ENCODE peak calls at places on chromosomes 4 and X, in ten cellular contexts. One of them, this sample, is unnamed.

GRCh38 chr4:151957163-151957562 is 196.4 kb upstream of the GATB start:
- DNase-seq in activated T-helper 2 cell treated with anti-CD3 and anti-CD28 coated beads, Interferon-gamma antibody, Interleukin-2, Interleukin-4, amounts not matched to agents 10 μg/mL and 5 μg/mL and 100 μg/mL, durations not matched to agents 14 hours and 24 hours and 36 hours: no peak
- DNase-seq in hippocampal formation: no peak
- DNase-seq in adrenal gland: no peak
- DNase-seq in fibroblast of the conjunctiva: no peak
- DNase-seq in stimulated activated CD8-positive, alpha-beta memory T cell treated with anti-CD3 and anti-CD28 coated beads, Interleukin-12 subunit alpha, Interleukin-12 subunit beta, amount 100 ng/mL, for 4 hours: no peak
- DNase-seq in foreskin melanocyte: peak; percentile 2
- DNase-seq in RWPE1: no peak
- DNase-seq in H1: peak; percentile 55
- DNase-seq in Jurkat, Clone E6-1: no peak
- DNase-seq in this sample: no peak

GRCh38 chrX:21374994-21375794 is 976 bp downstream of the CNKSR2 start:
- DNase-seq in fibroblast of the conjunctiva: no peak
- DNase-seq in adrenal gland: no peak
- DNase-seq in stimulated activated CD8-positive, alpha-beta memory T cell treated with anti-CD3 and anti-CD28 coated beads, Interleukin-12 subunit alpha, Interleukin-12 subunit beta, amount 100 ng/mL, for 4 hours: no peak
- DNase-seq in hippocampal formation: no peak
- DNase-seq in Jurkat, Clone E6-1: no peak
- DNase-seq in H1: peak; percentile 49
- DNase-seq in activated T-helper 2 cell treated with anti-CD3 and anti-CD28 coated beads, Interferon-gamma antibody, Interleukin-2, Interleukin-4, amounts not matched to agents 10 μg/mL and 5 μg/mL and 100 μg/mL, durations not matched to agents 14 hours and 24 hours and 36 hours: peak; percentile 8
- DNase-seq in RWPE1: no peak
- DNase-seq in foreskin melanocyte: no peak
- DNase-seq in this sample: no peak

GRCh38 chr4:102552781-102553180 is 51.6 kb downstream of the NFKB1 start:
- DNase-seq in RWPE1: no peak
- DNase-seq in adrenal gland: no peak
- DNase-seq in foreskin melanocyte: no peak
- DNase-seq in stimulated activated CD8-positive, alpha-beta memory T cell treated with anti-CD3 and anti-CD28 coated beads, Interleukin-12 subunit alpha, Interleukin-12 subunit beta, amount 100 ng/mL, for 4 hours: no peak
- DNase-seq in fibroblast of the conjunctiva: no peak
- DNase-seq in Jurkat, Clone E6-1: no peak
- DNase-seq in hippocampal formation: no peak
- DNase-seq in H1: no peak
- DNase-seq in activated T-helper 2 cell treated with anti-CD3 and anti-CD28 coated beads, Interferon-gamma antibody, Interleukin-2, Interleukin-4, amounts not matched to agents 10 μg/mL and 5 μg/mL and 100 μg/mL, durations not matched to agents 14 hours and 24 hours and 36 hours: no peak
- DNase-seq in this sample: no peak

GRCh38 chrX:133544105-133544504 is 128.8 kb upstream of the GPC4 start:
- DNase-seq in foreskin melanocyte: no peak
- DNase-seq in fibroblast of the conjunctiva: peak; percentile 42
- DNase-seq in RWPE1: peak; percentile 13
- DNase-seq in H1: no peak
- DNase-seq in Jurkat, Clone E6-1: no peak
- DNase-seq in activated T-helper 2 cell treated with anti-CD3 and anti-CD28 coated beads, Interferon-gamma antibody, Interleukin-2, Interleukin-4, amounts not matched to agents 10 μg/mL and 5 μg/mL and 100 μg/mL, durations not matched to agents 14 hours and 24 hours and 36 hours: no peak
- DNase-seq in hippocampal formation: no peak
- DNase-seq in adrenal gland: no peak
- DNase-seq in stimulated activated CD8-positive, alpha-beta memory T cell treated with anti-CD3 and anti-CD28 coated beads, Interleukin-12 subunit alpha, Interleukin-12 subunit beta, amount 100 ng/mL, for 4 hours: no peak
- DNase-seq in this sample: no peak

GRCh38 chr4:64399313-64400109 is 9.7 kb downstream of the TECRL start:
- DNase-seq in H1: no peak
- DNase-seq in RWPE1: no peak
- DNase-seq in adrenal gland: no peak
- DNase-seq in activated T-helper 2 cell treated with anti-CD3 and anti-CD28 coated beads, Interferon-gamma antibody, Interleukin-2, Interleukin-4, amounts not matched to agents 10 μg/mL and 5 μg/mL and 100 μg/mL, durations not matched to agents 14 hours and 24 hours and 36 hours: no peak
- DNase-seq in fibroblast of the conjunctiva: no peak
- DNase-seq in hippocampal formation: no peak
- DNase-seq in Jurkat, Clone E6-1: no peak
- DNase-seq in foreskin melanocyte: no peak
- DNase-seq in stimulated activated CD8-positive, alpha-beta memory T cell treated with anti-CD3 and anti-CD28 coated beads, Interleukin-12 subunit alpha, Interleukin-12 subunit beta, amount 100 ng/mL, for 4 hours: no peak
- DNase-seq in this sample: no peak

GRCh38 chr4:147060171-147060931 is 114.7 kb upstream of the TTC29 start:
- DNase-seq in RWPE1: no peak
- DNase-seq in foreskin melanocyte: peak; percentile 33
- DNase-seq in stimulated activated CD8-positive, alpha-beta memory T cell treated with anti-CD3 and anti-CD28 coated beads, Interleukin-12 subunit alpha, Interleukin-12 subunit beta, amount 100 ng/mL, for 4 hours: no peak
- DNase-seq in H1: no peak
- DNase-seq in hippocampal formation: peak; percentile 48
- DNase-seq in adrenal gland: no peak
- DNase-seq in activated T-helper 2 cell treated with anti-CD3 and anti-CD28 coated beads, Interferon-gamma antibody, Interleukin-2, Interleukin-4, amounts not matched to agents 10 μg/mL and 5 μg/mL and 100 μg/mL, durations not matched to agents 14 hours and 24 hours and 36 hours: no peak
- DNase-seq in fibroblast of the conjunctiva: peak; percentile 73
- DNase-seq in Jurkat, Clone E6-1: peak; percentile 31
- DNase-seq in this sample: no peak

GRCh38 chrX:65536291-65536690 is 1.7 kb upstream of the LAS1L start:
- DNase-seq in activated T-helper 2 cell treated with anti-CD3 and anti-CD28 coated beads, Interferon-gamma antibody, Interleukin-2, Interleukin-4, amounts not matched to agents 10 μg/mL and 5 μg/mL and 100 μg/mL, durations not matched to agents 14 hours and 24 hours and 36 hours: no peak
- DNase-seq in H1: no peak
- DNase-seq in adrenal gland: no peak
- DNase-seq in Jurkat, Clone E6-1: no peak
- DNase-seq in hippocampal formation: no peak
- DNase-seq in fibroblast of the conjunctiva: no peak
- DNase-seq in stimulated activated CD8-positive, alpha-beta memory T cell treated with anti-CD3 and anti-CD28 coated beads, Interleukin-12 subunit alpha, Interleukin-12 subunit beta, amount 100 ng/mL, for 4 hours: no peak
- DNase-seq in foreskin melanocyte: no peak
- DNase-seq in RWPE1: no peak
- DNase-seq in this sample: no peak

GRCh38 chr4:145939241-145939640 is 618 bp upstream of the ZNF827 start:
- DNase-seq in fibroblast of the conjunctiva: no peak
- DNase-seq in RWPE1: no peak
- DNase-seq in foreskin melanocyte: no peak
- DNase-seq in Jurkat, Clone E6-1: no peak
- DNase-seq in hippocampal formation: no peak
- DNase-seq in activated T-helper 2 cell treated with anti-CD3 and anti-CD28 coated beads, Interferon-gamma antibody, Interleukin-2, Interleukin-4, amounts not matched to agents 10 μg/mL and 5 μg/mL and 100 μg/mL, durations not matched to agents 14 hours and 24 hours and 36 hours: no peak
- DNase-seq in adrenal gland: no peak
- DNase-seq in H1: no peak
- DNase-seq in stimulated activated CD8-positive, alpha-beta memory T cell treated with anti-CD3 and anti-CD28 coated beads, Interleukin-12 subunit alpha, Interleukin-12 subunit beta, amount 100 ng/mL, for 4 hours: no peak
- DNase-seq in this sample: no peak

GRCh38 chr4:185587444-185588161 is 52.3 kb upstream of the PDLIM3 start:
- DNase-seq in hippocampal formation: no peak
- DNase-seq in RWPE1: no peak
- DNase-seq in foreskin melanocyte: peak; percentile 90
- DNase-seq in activated T-helper 2 cell treated with anti-CD3 and anti-CD28 coated beads, Interferon-gamma antibody, Interleukin-2, Interleukin-4, amounts not matched to agents 10 μg/mL and 5 μg/mL and 100 μg/mL, durations not matched to agents 14 hours and 24 hours and 36 hours: peak; percentile 32
- DNase-seq in adrenal gland: peak; percentile 88
- DNase-seq in Jurkat, Clone E6-1: no peak
- DNase-seq in stimulated activated CD8-positive, alpha-beta memory T cell treated with anti-CD3 and anti-CD28 coated beads, Interleukin-12 subunit alpha, Interleukin-12 subunit beta, amount 100 ng/mL, for 4 hours: peak; percentile 10
- DNase-seq in H1: peak; percentile 77
- DNase-seq in fibroblast of the conjunctiva: no peak
- DNase-seq in this sample: no peak

GRCh38 chr4:28436191-28437080 is 1575.8 kb downstream of the STIM2 start:
- DNase-seq in activated T-helper 2 cell treated with anti-CD3 and anti-CD28 coated beads, Interferon-gamma antibody, Interleukin-2, Interleukin-4, amounts not matched to agents 10 μg/mL and 5 μg/mL and 100 μg/mL, durations not matched to agents 14 hours and 24 hours and 36 hours: no peak
- DNase-seq in foreskin melanocyte: no peak
- DNase-seq in RWPE1: peak; percentile 52
- DNase-seq in fibroblast of the conjunctiva: no peak
- DNase-seq in hippocampal formation: no peak
- DNase-seq in adrenal gland: no peak
- DNase-seq in H1: no peak
- DNase-seq in stimulated activated CD8-positive, alpha-beta memory T cell treated with anti-CD3 and anti-CD28 coated beads, Interleukin-12 subunit alpha, Interleukin-12 subunit beta, amount 100 ng/mL, for 4 hours: no peak
- DNase-seq in Jurkat, Clone E6-1: no peak
- DNase-seq in this sample: no peak

GRCh38 chr4:26803462-26803861 is 57.2 kb upstream of the STIM2 start:
- DNase-seq in fibroblast of the conjunctiva: no peak
- DNase-seq in activated T-helper 2 cell treated with anti-CD3 and anti-CD28 coated beads, Interferon-gamma antibody, Interleukin-2, Interleukin-4, amounts not matched to agents 10 μg/mL and 5 μg/mL and 100 μg/mL, durations not matched to agents 14 hours and 24 hours and 36 hours: no peak
- DNase-seq in H1: no peak
- DNase-seq in RWPE1: no peak
- DNase-seq in Jurkat, Clone E6-1: peak; percentile 71
- DNase-seq in hippocampal formation: peak; percentile 37
- DNase-seq in foreskin melanocyte: peak; percentile 24
- DNase-seq in adrenal gland: no peak
- DNase-seq in stimulated activated CD8-positive, alpha-beta memory T cell treated with anti-CD3 and anti-CD28 coated beads, Interleukin-12 subunit alpha, Interleukin-12 subunit beta, amount 100 ng/mL, for 4 hours: no peak
- DNase-seq in this sample: no peak

GRCh38 chr4:108980455-108981239 is 217.8 kb upstream of the ETNPPL start:
- DNase-seq in activated T-helper 2 cell treated with anti-CD3 and anti-CD28 coated beads, Interferon-gamma antibody, Interleukin-2, Interleukin-4, amounts not matched to agents 10 μg/mL and 5 μg/mL and 100 μg/mL, durations not matched to agents 14 hours and 24 hours and 36 hours: no peak
- DNase-seq in foreskin melanocyte: no peak
- DNase-seq in stimulated activated CD8-positive, alpha-beta memory T cell treated with anti-CD3 and anti-CD28 coated beads, Interleukin-12 subunit alpha, Interleukin-12 subunit beta, amount 100 ng/mL, for 4 hours: no peak
- DNase-seq in adrenal gland: no peak
- DNase-seq in fibroblast of the conjunctiva: no peak
- DNase-seq in RWPE1: no peak
- DNase-seq in hippocampal formation: no peak
- DNase-seq in Jurkat, Clone E6-1: no peak
- DNase-seq in H1: no peak
- DNase-seq in this sample: no peak

GRCh38 chrX:145631461-145631951 is 186.1 kb upstream of the SLITRK2 start:
- DNase-seq in hippocampal formation: no peak
- DNase-seq in stimulated activated CD8-positive, alpha-beta memory T cell treated with anti-CD3 and anti-CD28 coated beads, Interleukin-12 subunit alpha, Interleukin-12 subunit beta, amount 100 ng/mL, for 4 hours: no peak
- DNase-seq in H1: no peak
- DNase-seq in activated T-helper 2 cell treated with anti-CD3 and anti-CD28 coated beads, Interferon-gamma antibody, Interleukin-2, Interleukin-4, amounts not matched to agents 10 μg/mL and 5 μg/mL and 100 μg/mL, durations not matched to agents 14 hours and 24 hours and 36 hours: no peak
- DNase-seq in adrenal gland: no peak
- DNase-seq in foreskin melanocyte: no peak
- DNase-seq in fibroblast of the conjunctiva: no peak
- DNase-seq in RWPE1: no peak
- DNase-seq in Jurkat, Clone E6-1: no peak
- DNase-seq in this sample: no peak

GRCh38 chr4:48268956-48269860 is at the start of gene TEC:
- DNase-seq in H1: peak; percentile 83
- DNase-seq in foreskin melanocyte: peak; percentile 39
- DNase-seq in fibroblast of the conjunctiva: no peak
- DNase-seq in Jurkat, Clone E6-1: no peak
- DNase-seq in hippocampal formation: no peak
- DNase-seq in stimulated activated CD8-positive, alpha-beta memory T cell treated with anti-CD3 and anti-CD28 coated beads, Interleukin-12 subunit alpha, Interleukin-12 subunit beta, amount 100 ng/mL, for 4 hours: peak; percentile 6
- DNase-seq in adrenal gland: peak; percentile 82
- DNase-seq in activated T-helper 2 cell treated with anti-CD3 and anti-CD28 coated beads, Interferon-gamma antibody, Interleukin-2, Interleukin-4, amounts not matched to agents 10 μg/mL and 5 μg/mL and 100 μg/mL, durations not matched to agents 14 hours and 24 hours and 36 hours: no peak
- DNase-seq in RWPE1: peak; percentile 52
- DNase-seq in this sample: peak; percentile 91

GRCh38 chrX:65688403-65688881 is 21.0 kb downstream of the MSN start:
- DNase-seq in adrenal gland: no peak
- DNase-seq in Jurkat, Clone E6-1: no peak
- DNase-seq in fibroblast of the conjunctiva: no peak
- DNase-seq in hippocampal formation: no peak
- DNase-seq in stimulated activated CD8-positive, alpha-beta memory T cell treated with anti-CD3 and anti-CD28 coated beads, Interleukin-12 subunit alpha, Interleukin-12 subunit beta, amount 100 ng/mL, for 4 hours: no peak
- DNase-seq in RWPE1: peak; percentile 32
- DNase-seq in activated T-helper 2 cell treated with anti-CD3 and anti-CD28 coated beads, Interferon-gamma antibody, Interleukin-2, Interleukin-4, amounts not matched to agents 10 μg/mL and 5 μg/mL and 100 μg/mL, durations not matched to agents 14 hours and 24 hours and 36 hours: no peak
- DNase-seq in foreskin melanocyte: no peak
- DNase-seq in H1: no peak
- DNase-seq in this sample: no peak

GRCh38 chr4:150694438-150694837 is 112.5 kb downstream of the MAB21L2 start:
- DNase-seq in RWPE1: no peak
- DNase-seq in Jurkat, Clone E6-1: no peak
- DNase-seq in foreskin melanocyte: no peak
- DNase-seq in H1: no peak
- DNase-seq in adrenal gland: no peak
- DNase-seq in fibroblast of the conjunctiva: no peak
- DNase-seq in activated T-helper 2 cell treated with anti-CD3 and anti-CD28 coated beads, Interferon-gamma antibody, Interleukin-2, Interleukin-4, amounts not matched to agents 10 μg/mL and 5 μg/mL and 100 μg/mL, durations not matched to agents 14 hours and 24 hours and 36 hours: no peak
- DNase-seq in hippocampal formation: no peak
- DNase-seq in stimulated activated CD8-positive, alpha-beta memory T cell treated with anti-CD3 and anti-CD28 coated beads, Interleukin-12 subunit alpha, Interleukin-12 subunit beta, amount 100 ng/mL, for 4 hours: no peak
- DNase-seq in this sample: no peak

GRCh38 chrX:69128573-69128972 is 36.7 kb downstream of the PJA1 start:
- DNase-seq in activated T-helper 2 cell treated with anti-CD3 and anti-CD28 coated beads, Interferon-gamma antibody, Interleukin-2, Interleukin-4, amounts not matched to agents 10 μg/mL and 5 μg/mL and 100 μg/mL, durations not matched to agents 14 hours and 24 hours and 36 hours: no peak
- DNase-seq in fibroblast of the conjunctiva: no peak
- DNase-seq in H1: peak; percentile 53
- DNase-seq in adrenal gland: peak; percentile 51
- DNase-seq in RWPE1: no peak
- DNase-seq in stimulated activated CD8-positive, alpha-beta memory T cell treated with anti-CD3 and anti-CD28 coated beads, Interleukin-12 subunit alpha, Interleukin-12 subunit beta, amount 100 ng/mL, for 4 hours: no peak
- DNase-seq in Jurkat, Clone E6-1: no peak
- DNase-seq in hippocampal formation: no peak
- DNase-seq in foreskin melanocyte: no peak
- DNase-seq in this sample: no peak

GRCh38 chr4:76485450-76485849 is 50.4 kb downstream of the SHROOM3 start:
- DNase-seq in Jurkat, Clone E6-1: no peak
- DNase-seq in RWPE1: peak; percentile 38
- DNase-seq in hippocampal formation: no peak
- DNase-seq in foreskin melanocyte: peak; percentile 43
- DNase-seq in fibroblast of the conjunctiva: no peak
- DNase-seq in adrenal gland: no peak
- DNase-seq in stimulated activated CD8-positive, alpha-beta memory T cell treated with anti-CD3 and anti-CD28 coated beads, Interleukin-12 subunit alpha, Interleukin-12 subunit beta, amount 100 ng/mL, for 4 hours: no peak
- DNase-seq in H1: no peak
- DNase-seq in activated T-helper 2 cell treated with anti-CD3 and anti-CD28 coated beads, Interferon-gamma antibody, Interleukin-2, Interleukin-4, amounts not matched to agents 10 μg/mL and 5 μg/mL and 100 μg/mL, durations not matched to agents 14 hours and 24 hours and 36 hours: no peak
- DNase-seq in this sample: no peak

GRCh38 chr4:69493515-69493914 is 2.2 kb downstream of the UGT2B4 start:
- DNase-seq in hippocampal formation: no peak
- DNase-seq in activated T-helper 2 cell treated with anti-CD3 and anti-CD28 coated beads, Interferon-gamma antibody, Interleukin-2, Interleukin-4, amounts not matched to agents 10 μg/mL and 5 μg/mL and 100 μg/mL, durations not matched to agents 14 hours and 24 hours and 36 hours: no peak
- DNase-seq in Jurkat, Clone E6-1: no peak
- DNase-seq in H1: no peak
- DNase-seq in fibroblast of the conjunctiva: no peak
- DNase-seq in adrenal gland: no peak
- DNase-seq in stimulated activated CD8-positive, alpha-beta memory T cell treated with anti-CD3 and anti-CD28 coated beads, Interleukin-12 subunit alpha, Interleukin-12 subunit beta, amount 100 ng/mL, for 4 hours: no peak
- DNase-seq in RWPE1: no peak
- DNase-seq in foreskin melanocyte: no peak
- DNase-seq in this sample: no peak

GRCh38 chrX:39336709-39337294 is 535.5 kb downstream of the MID1IP1 start:
- DNase-seq in RWPE1: no peak
- DNase-seq in fibroblast of the conjunctiva: no peak
- DNase-seq in stimulated activated CD8-positive, alpha-beta memory T cell treated with anti-CD3 and anti-CD28 coated beads, Interleukin-12 subunit alpha, Interleukin-12 subunit beta, amount 100 ng/mL, for 4 hours: no peak
- DNase-seq in adrenal gland: peak; percentile 49
- DNase-seq in activated T-helper 2 cell treated with anti-CD3 and anti-CD28 coated beads, Interferon-gamma antibody, Interleukin-2, Interleukin-4, amounts not matched to agents 10 μg/mL and 5 μg/mL and 100 μg/mL, durations not matched to agents 14 hours and 24 hours and 36 hours: peak; percentile 17
- DNase-seq in foreskin melanocyte: peak; percentile 14
- DNase-seq in hippocampal formation: no peak
- DNase-seq in H1: no peak
- DNase-seq in Jurkat, Clone E6-1: no peak
- DNase-seq in this sample: no peak

GRCh38 chrX:13167444-13168207 is 123.2 kb upstream of the FAM9C start:
- DNase-seq in H1: no peak
- DNase-seq in adrenal gland: peak; percentile 48
- DNase-seq in RWPE1: no peak
- DNase-seq in activated T-helper 2 cell treated with anti-CD3 and anti-CD28 coated beads, Interferon-gamma antibody, Interleukin-2, Interleukin-4, amounts not matched to agents 10 μg/mL and 5 μg/mL and 100 μg/mL, durations not matched to agents 14 hours and 24 hours and 36 hours: no peak
- DNase-seq in foreskin melanocyte: peak; percentile 8
- DNase-seq in stimulated activated CD8-positive, alpha-beta memory T cell treated with anti-CD3 and anti-CD28 coated beads, Interleukin-12 subunit alpha, Interleukin-12 subunit beta, amount 100 ng/mL, for 4 hours: no peak
- DNase-seq in hippocampal formation: no peak
- DNase-seq in Jurkat, Clone E6-1: no peak
- DNase-seq in fibroblast of the conjunctiva: no peak
- DNase-seq in this sample: no peak

GRCh38 chr4:119172223-119172622 is 36.6 kb downstream of the MYOZ2 start:
- DNase-seq in adrenal gland: no peak
- DNase-seq in fibroblast of the conjunctiva: no peak
- DNase-seq in Jurkat, Clone E6-1: no peak
- DNase-seq in stimulated activated CD8-positive, alpha-beta memory T cell treated with anti-CD3 and anti-CD28 coated beads, Interleukin-12 subunit alpha, Interleukin-12 subunit beta, amount 100 ng/mL, for 4 hours: no peak
- DNase-seq in activated T-helper 2 cell treated with anti-CD3 and anti-CD28 coated beads, Interferon-gamma antibody, Interleukin-2, Interleukin-4, amounts not matched to agents 10 μg/mL and 5 μg/mL and 100 μg/mL, durations not matched to agents 14 hours and 24 hours and 36 hours: no peak
- DNase-seq in H1: no peak
- DNase-seq in hippocampal formation: no peak
- DNase-seq in foreskin melanocyte: no peak
- DNase-seq in RWPE1: no peak
- DNase-seq in this sample: no peak

GRCh38 chrX:13647709-13648212 is 5.2 kb upstream of the TCEANC start:
- DNase-seq in hippocampal formation: no peak
- DNase-seq in Jurkat, Clone E6-1: no peak
- DNase-seq in adrenal gland: peak; percentile 93
- DNase-seq in fibroblast of the conjunctiva: no peak
- DNase-seq in activated T-helper 2 cell treated with anti-CD3 and anti-CD28 coated beads, Interferon-gamma antibody, Interleukin-2, Interleukin-4, amounts not matched to agents 10 μg/mL and 5 μg/mL and 100 μg/mL, durations not matched to agents 14 hours and 24 hours and 36 hours: peak; percentile 15
- DNase-seq in stimulated activated CD8-positive, alpha-beta memory T cell treated with anti-CD3 and anti-CD28 coated beads, Interleukin-12 subunit alpha, Interleukin-12 subunit beta, amount 100 ng/mL, for 4 hours: peak; percentile 20
- DNase-seq in RWPE1: peak; percentile 2
- DNase-seq in foreskin melanocyte: peak; percentile 63
- DNase-seq in H1: no peak
- DNase-seq in this sample: no peak

GRCh38 chr4:53734182-53734581 is 142.9 kb upstream of the LNX1 start:
- DNase-seq in RWPE1: no peak
- DNase-seq in activated T-helper 2 cell treated with anti-CD3 and anti-CD28 coated beads, Interferon-gamma antibody, Interleukin-2, Interleukin-4, amounts not matched to agents 10 μg/mL and 5 μg/mL and 100 μg/mL, durations not matched to agents 14 hours and 24 hours and 36 hours: no peak
- DNase-seq in adrenal gland: no peak
- DNase-seq in foreskin melanocyte: no peak
- DNase-seq in Jurkat, Clone E6-1: no peak
- DNase-seq in H1: no peak
- DNase-seq in hippocampal formation: no peak
- DNase-seq in stimulated activated CD8-positive, alpha-beta memory T cell treated with anti-CD3 and anti-CD28 coated beads, Interleukin-12 subunit alpha, Interleukin-12 subunit beta, amount 100 ng/mL, for 4 hours: no peak
- DNase-seq in fibroblast of the conjunctiva: no peak
- DNase-seq in this sample: no peak